ENCODE peak calls at places on chromosomes 6 and 20, in four cellular contexts. Y is H9, U is IMR-90, W is neuronal stem cell. F is an unnamed sample.

GRCh38 chr20:38997622-38998021 is 35.5 kb downstream of the DHX35 start:
- DNase-seq in Y (peak; percentile 30), U (no peak), W (no peak), F (peak; percentile 13)

GRCh38 chr6:56594699-56595098 is 48.0 kb downstream of the DST start:
- DNase-seq in Y (no peak), U (no peak), W (no peak), F (no peak)

GRCh38 chr20:47612670-47613069 is 111.0 kb downstream of the NCOA3 start:
- DNase-seq in Y (no peak), U (no peak), W (no peak), F (no peak)

GRCh38 chr20:64110411-64111068 is 3.2 kb upstream of the NPBWR2 start:
- DNase-seq in Y (no peak), U (no peak), W (no peak), F (no peak)

GRCh38 chr6:40378071-40378724 is 209.0 kb downstream of the LRFN2 start:
- DNase-seq in Y (no peak), U (no peak), W (no peak), F (no peak)

GRCh38 chr20:63349516-63349895 is 11.6 kb downstream of the CHRNA4 start:
- DNase-seq in Y (no peak), U (no peak), W (no peak), F (no peak)

GRCh38 chr6:38349795-38350194 is 289.9 kb downstream of the BTBD9 start:
- DNase-seq in Y (no peak), U (peak; percentile 90), W (no peak), F (peak; percentile 73)

GRCh38 chr6:53090576-53090975 is 25.4 kb downstream of the FBXO9 start:
- DNase-seq in Y (no peak), U (peak; percentile 51), W (no peak), F (no peak)

GRCh38 chr6:156160788-156161150 is 616.4 kb upstream of the ARID1B start:
- DNase-seq in Y (no peak), U (no peak), W (no peak), F (no peak)

GRCh38 chr20:5397418-5397817 is 80.7 kb upstream of the PROKR2 start:
- DNase-seq in Y (no peak), U (no peak), W (no peak), F (no peak)

GRCh38 chr6:31765910-31766794 is 3.7 kb downstream of the SAPCD1 start:
- DNase-seq in Y (peak; percentile 74), U (no peak), W (no peak), F (peak; percentile 76)

GRCh38 chr20:37821691-37822655 is 81.0 kb upstream of the VSTM2L start:
- DNase-seq in Y (no peak), U (peak; percentile 91), W (no peak), F (no peak)

GRCh38 chr6:14692208-14692607 is 553.7 kb upstream of the JARID2 start:
- DNase-seq in Y (no peak), U (no peak), W (no peak), F (no peak)

GRCh38 chr6:6577736-6578135 is 10.8 kb upstream of the LY86 start:
- DNase-seq in Y (no peak), U (no peak), W (no peak), F (no peak)

GRCh38 chr20:59123011-59123676 is 40.5 kb upstream of the ZNF831 start:
- DNase-seq in Y (no peak), U (no peak), W (no peak), F (no peak)

GRCh38 chr20:37386505-37387201 is 40.7 kb downstream of the SRC start:
- DNase-seq in Y (peak; percentile 22), U (no peak), W (no peak), F (no peak)

GRCh38 chr6:43953794-43954310 is 173.4 kb downstream of the MRPL14 start:
- DNase-seq in Y (peak; percentile 80), U (no peak), W (no peak), F (peak; percentile 74)

GRCh38 chr6:136677822-136678221 is 114.5 kb downstream of the MAP3K5 start:
- DNase-seq in Y (no peak), U (no peak), W (no peak), F (no peak)

GRCh38 chr6:147604373-147604772 is 95.9 kb downstream of the SAMD5 start:
- DNase-seq in Y (no peak), U (no peak), W (no peak), F (no peak)

GRCh38 chr6:68039641-68040311 is 595.3 kb upstream of the ADGRB3 start:
- DNase-seq in Y (peak; percentile 25), U (no peak), W (no peak), F (no peak)

GRCh38 chr20:4122931-4123330 is 107.6 kb upstream of the RNF24 start:
- DNase-seq in Y (no peak), U (no peak), W (no peak), F (no peak)

GRCh38 chr6:30447237-30447636 is 42.1 kb upstream of the HLA-E start:
- DNase-seq in Y (peak; percentile 83), U (peak; percentile 8), W (peak; percentile 29), F (peak; percentile 90)

GRCh38 chr6:149354009-149354408 is 36.5 kb downstream of the TAB2 start:
- DNase-seq in Y (no peak), U (no peak), W (no peak), F (no peak)

GRCh38 chr6:26556263-26557070 is 18.3 kb downstream of the HMGN4 start:
- DNase-seq in Y (peak; percentile 79), U (peak; percentile 97), W (peak; percentile 63), F (peak; percentile 98)

GRCh38 chr6:143127941-143128340 is 67.3 kb downstream of the AIG1 start:
- DNase-seq in Y (no peak), U (no peak), W (no peak), F (no peak)

GRCh38 chr20:7366189-7366588 is 574.1 kb downstream of the HAO1 start:
- DNase-seq in Y (no peak), U (no peak), W (no peak), F (no peak)

GRCh38 chr6:30483677-30484279 is 5.5 kb upstream of the HLA-E start:
- DNase-seq in Y (no peak), U (peak; percentile 74), W (peak; percentile 49), F (peak; percentile 50)

GRCh38 chr6:30770164-30770563 is 25.8 kb upstream of the IER3 start:
- DNase-seq in Y (no peak), U (peak; percentile 57), W (no peak), F (no peak)

GRCh38 chr6:31094389-31094881 is 17.9 kb downstream of the C6orf15 start:
- DNase-seq in Y (no peak), U (no peak), W (no peak), F (no peak)

GRCh38 chr20:57693670-57694329 is 16.0 kb downstream of the PMEPA1 start:
- DNase-seq in Y (no peak), U (no peak), W (no peak), F (no peak)

GRCh38 chr20:57696401-57696961 is 13.3 kb downstream of the PMEPA1 start:
- DNase-seq in Y (no peak), U (no peak), W (no peak), F (no peak)

GRCh38 chr20:57694481-57694880 is 15.3 kb downstream of the PMEPA1 start:
- DNase-seq in Y (no peak), U (no peak), W (no peak), F (no peak)

GRCh38 chr20:57695940-57696339 is 13.9 kb downstream of the PMEPA1 start:
- DNase-seq in Y (no peak), U (no peak), W (no peak), F (no peak)

GRCh38 chr20:57695012-57695411 is 14.8 kb downstream of the PMEPA1 start:
- DNase-seq in Y (no peak), U (no peak), W (no peak), F (no peak)
- H2BK120ac ChIP-seq in Y (no peak overlapping the region), U (no peak overlapping the region), W (no peak overlapping the region), F (no peak overlapping the region)

GRCh38 chr6:158157064-158157764 is 10.8 kb downstream of the SERAC1 start:
- DNase-seq in Y (no peak), U (no peak), W (no peak), F (no peak)

GRCh38 chr6:158160932-158161539 is 7.0 kb downstream of the SERAC1 start:
- DNase-seq in Y (no peak), U (peak; percentile 73), W (no peak), F (no peak)

GRCh38 chr6:158158748-158159147 is 9.3 kb downstream of the SERAC1 start:
- DNase-seq in Y (no peak), U (peak; percentile 62), W (no peak), F (no peak)

GRCh38 chr6:158154816-158155215 is 13.2 kb downstream of the SERAC1 start:
- DNase-seq in Y (no peak), U (no peak), W (no peak), F (no peak)

GRCh38 chr6:158158123-158158522 is 9.9 kb downstream of the SERAC1 start:
- DNase-seq in Y (no peak), U (no peak), W (no peak), F (no peak)
- H3K18ac ChIP-seq in Y (no peak overlapping the region), U (no peak overlapping the region), W (no peak overlapping the region), F (no peak overlapping the region)

DNA sequence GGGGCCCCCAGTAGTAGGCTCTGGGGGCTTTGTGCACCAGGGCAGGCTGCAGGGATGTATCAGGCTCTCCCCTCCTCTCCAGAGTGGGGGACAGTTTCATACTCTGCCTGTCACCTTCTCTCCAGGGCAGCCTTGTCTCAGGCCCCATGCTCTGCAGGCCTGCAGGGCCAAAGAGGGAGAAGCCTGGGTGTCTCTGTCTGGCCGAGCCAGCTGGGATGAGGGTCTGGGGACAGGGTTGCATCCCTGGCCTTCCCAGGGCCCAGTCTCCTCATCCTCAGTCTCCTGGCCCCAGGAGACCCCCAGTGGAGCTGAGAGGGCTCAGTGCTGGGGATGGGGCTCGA is 14.8 kb upstream of the IP6K3 start:
- DNase-seq in Y (no peak), U (no peak), W (no peak), F (no peak)
- H2BK120ac ChIP-seq in Y (no peak overlapping the region), U (no peak overlapping the region), W (peak overlapping the region; percentile 48), F (no peak overlapping the region)

GRCh38 chr20:44187763-44188709 is 1.0 kb upstream of the JPH2 start:
- DNase-seq in Y (no peak), U (peak; percentile 32), W (no peak), F (no peak)
- H3K18ac ChIP-seq in Y (peak overlapping the region; percentile 45), U (peak overlapping the region; percentile 92), W (no peak overlapping the region), F (peak overlapping the region; percentile 25)

GRCh38 chr6:8195040-8195713 is 92.8 kb upstream of the EEF1E1 start:
- DNase-seq in Y (no peak), U (no peak), W (no peak), F (peak; percentile 68)
- H2BK120ac ChIP-seq in Y (no peak overlapping the region), U (no peak overlapping the region), W (no peak overlapping the region), F (no peak overlapping the region)